ENCODE peak calls at places on chromosome 3, in six cellular contexts. One of them, this sample, is unnamed.

GRCh38 chr3:112847692-112848091 is 1.0 kb upstream of the CD200R1L start:
- DNase-seq in SK-N-SH: no peak
- DNase-seq in HepG2: no peak
- DNase-seq in K562: no peak
- DNase-seq in GM12878: no peak
- DNase-seq in HCT116: no peak
- DNase-seq in this sample: no peak

GRCh38 chr3:126472277-126473006 is 3.2 kb downstream of the ZXDC start:
- DNase-seq in K562: peak
- DNase-seq in HepG2: peak
- DNase-seq in SK-N-SH: no peak
- DNase-seq in HCT116: peak
- DNase-seq in GM12878: peak
- DNase-seq in this sample: no peak

GRCh38 chr3:104273046-104273649 is 1093.6 kb upstream of the ALCAM start:
- DNase-seq in GM12878: no peak
- DNase-seq in SK-N-SH: no peak
- DNase-seq in HepG2: peak
- DNase-seq in HCT116: peak
- DNase-seq in K562: no peak
- DNase-seq in this sample: peak

GRCh38 chr3:89851974-89852621 is 744.7 kb downstream of the EPHA3 start:
- DNase-seq in HepG2: peak
- DNase-seq in GM12878: no peak
- DNase-seq in K562: no peak
- DNase-seq in SK-N-SH: peak
- DNase-seq in HCT116: no peak
- DNase-seq in this sample: no peak

GRCh38 chr3:45760878-45761711 is 35.2 kb downstream of the SLC6A20 start:
- DNase-seq in HCT116: peak
- DNase-seq in SK-N-SH: peak
- DNase-seq in GM12878: peak
- DNase-seq in HepG2: peak
- DNase-seq in K562: peak
- DNase-seq in this sample: peak

GRCh38 chr3:57961177-57961827 is 46.9 kb upstream of the FLNB start:
- DNase-seq in K562: no peak
- DNase-seq in GM12878: no peak
- DNase-seq in HepG2: peak
- DNase-seq in HCT116: no peak
- DNase-seq in SK-N-SH: no peak
- DNase-seq in this sample: no peak

GRCh38 chr3:190739726-190740230 is 122.7 kb downstream of the GMNC start:
- DNase-seq in HepG2: no peak
- DNase-seq in SK-N-SH: no peak
- DNase-seq in K562: no peak
- DNase-seq in HCT116: no peak
- DNase-seq in GM12878: no peak
- DNase-seq in this sample: no peak

GRCh38 chr3:185270262-185270955 is 16.6 kb upstream of the EHHADH start:
- DNase-seq in K562: peak
- DNase-seq in SK-N-SH: peak
- DNase-seq in HepG2: peak
- DNase-seq in GM12878: no peak
- DNase-seq in HCT116: no peak
- DNase-seq in this sample: no peak

GRCh38 chr3:12436514-12437222 is 47.6 kb upstream of the TSEN2 start:
- DNase-seq in SK-N-SH: no peak
- DNase-seq in K562: no peak
- DNase-seq in HCT116: no peak
- DNase-seq in GM12878: no peak
- DNase-seq in HepG2: no peak
- DNase-seq in this sample: no peak

GRCh38 chr3:60501303-60501702 is 749.9 kb downstream of the FHIT start:
- DNase-seq in K562: no peak
- DNase-seq in GM12878: no peak
- DNase-seq in HepG2: no peak
- DNase-seq in HCT116: no peak
- DNase-seq in SK-N-SH: no peak
- DNase-seq in this sample: no peak

GRCh38 chr3:69740103-69741021 is 1.1 kb downstream of the MITF start:
- DNase-seq in K562: peak
- DNase-seq in GM12878: no peak
- DNase-seq in HCT116: no peak
- DNase-seq in SK-N-SH: no peak
- DNase-seq in HepG2: no peak
- DNase-seq in this sample: no peak

GRCh38 chr3:55198554-55198953 is 270.7 kb upstream of the LRTM1 start:
- DNase-seq in K562: no peak
- DNase-seq in GM12878: no peak
- DNase-seq in SK-N-SH: no peak
- DNase-seq in HCT116: no peak
- DNase-seq in HepG2: no peak
- DNase-seq in this sample: no peak

GRCh38 chr3:129485681-129486056 is 42.8 kb upstream of the RHO start:
- DNase-seq in HepG2: no peak
- DNase-seq in SK-N-SH: no peak
- DNase-seq in K562: no peak
- DNase-seq in HCT116: no peak
- DNase-seq in GM12878: no peak
- DNase-seq in this sample: no peak

GRCh38 chr3:57194641-57195040 is 5.1 kb downstream of the HESX1 start:
- DNase-seq in HCT116: no peak
- DNase-seq in HepG2: no peak
- DNase-seq in GM12878: no peak
- DNase-seq in K562: no peak
- DNase-seq in SK-N-SH: peak
- DNase-seq in this sample: no peak

GRCh38 chr3:48294611-48295263 is 38.7 kb downstream of the SPINK8 start:
- DNase-seq in K562: peak
- DNase-seq in HepG2: no peak
- DNase-seq in SK-N-SH: no peak
- DNase-seq in GM12878: no peak
- DNase-seq in HCT116: no peak
- DNase-seq in this sample: no peak

GRCh38 chr3:158420654-158421396 is 150.2 kb upstream of the MLF1 start:
- DNase-seq in SK-N-SH: no peak
- DNase-seq in K562: no peak
- DNase-seq in HepG2: no peak
- DNase-seq in HCT116: no peak
- DNase-seq in GM12878: peak
- DNase-seq in this sample: no peak

GRCh38 chr3:197491923-197492664 is 63.7 kb downstream of the BDH1 start:
- DNase-seq in HCT116: no peak
- DNase-seq in HepG2: peak
- DNase-seq in K562: no peak
- DNase-seq in SK-N-SH: peak
- DNase-seq in GM12878: no peak
- DNase-seq in this sample: no peak

GRCh38 chr3:197493049-197493448 is 62.7 kb downstream of the BDH1 start:
- DNase-seq in K562: no peak
- DNase-seq in HepG2: no peak
- DNase-seq in SK-N-SH: no peak
- DNase-seq in GM12878: no peak
- DNase-seq in HCT116: no peak
- DNase-seq in this sample: no peak

GRCh38 chr3:197490659-197491058 is 65.1 kb downstream of the BDH1 start:
- DNase-seq in HepG2: no peak
- DNase-seq in K562: no peak
- DNase-seq in GM12878: no peak
- DNase-seq in HCT116: no peak
- DNase-seq in SK-N-SH: no peak
- DNase-seq in this sample: no peak

GRCh38 chr3:197490098-197490497 is 65.7 kb downstream of the BDH1 start:
- DNase-seq in SK-N-SH: no peak
- DNase-seq in HCT116: no peak
- DNase-seq in GM12878: no peak
- DNase-seq in HepG2: peak
- DNase-seq in K562: no peak
- DNase-seq in this sample: no peak

DNA sequence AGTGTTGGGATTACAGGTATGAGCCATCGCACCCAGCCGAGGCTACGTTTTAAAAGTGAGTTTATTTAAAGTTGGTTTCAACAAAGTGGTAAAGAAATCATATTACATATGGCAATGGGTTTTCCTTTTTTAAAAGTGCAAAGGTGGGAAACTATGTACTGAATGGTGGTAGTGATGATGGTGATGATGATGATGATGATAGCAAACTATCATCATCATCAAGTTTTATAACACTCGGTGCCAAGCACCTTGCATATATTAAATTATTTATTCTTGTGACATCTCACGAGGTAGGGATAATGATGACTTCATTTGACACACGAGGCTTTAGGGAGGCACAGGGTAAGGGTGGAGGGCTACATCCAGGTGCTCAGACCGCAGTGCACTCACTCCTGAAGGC is 64.3 kb downstream of the BDH1 start:
- DNase-seq in HCT116: no peak
- DNase-seq in K562: no peak
- DNase-seq in GM12878: no peak
- DNase-seq in SK-N-SH: no peak
- DNase-seq in HepG2: no peak
- DNase-seq in this sample: no peak
- TF ChIP-seq POLR2AphosphoS5 in HCT116: no peak
- TF ChIP-seq POLR2AphosphoS5 in K562: no peak
- TF ChIP-seq POLR2AphosphoS5 in GM12878: no peak
- TF ChIP-seq POLR2AphosphoS5 in SK-N-SH: no peak
- TF ChIP-seq POLR2AphosphoS5 in HepG2: no peak
- TF ChIP-seq POLR2AphosphoS5 in this sample: no peak

GRCh38 chr3:50322386-50323091 is at the start of gene HYAL2:
- DNase-seq in HCT116: no peak
- DNase-seq in GM12878: no peak
- DNase-seq in SK-N-SH: no peak
- DNase-seq in HepG2: no peak
- DNase-seq in K562: no peak
- DNase-seq in this sample: no peak
- TF ChIP-seq SIN3A in HCT116: no peak
- TF ChIP-seq SIN3A in GM12878: no peak
- TF ChIP-seq SIN3A in SK-N-SH: no peak
- TF ChIP-seq SIN3A in HepG2: no peak
- TF ChIP-seq SIN3A in K562: no peak
- TF ChIP-seq SIN3A in this sample: no peak

DNA sequence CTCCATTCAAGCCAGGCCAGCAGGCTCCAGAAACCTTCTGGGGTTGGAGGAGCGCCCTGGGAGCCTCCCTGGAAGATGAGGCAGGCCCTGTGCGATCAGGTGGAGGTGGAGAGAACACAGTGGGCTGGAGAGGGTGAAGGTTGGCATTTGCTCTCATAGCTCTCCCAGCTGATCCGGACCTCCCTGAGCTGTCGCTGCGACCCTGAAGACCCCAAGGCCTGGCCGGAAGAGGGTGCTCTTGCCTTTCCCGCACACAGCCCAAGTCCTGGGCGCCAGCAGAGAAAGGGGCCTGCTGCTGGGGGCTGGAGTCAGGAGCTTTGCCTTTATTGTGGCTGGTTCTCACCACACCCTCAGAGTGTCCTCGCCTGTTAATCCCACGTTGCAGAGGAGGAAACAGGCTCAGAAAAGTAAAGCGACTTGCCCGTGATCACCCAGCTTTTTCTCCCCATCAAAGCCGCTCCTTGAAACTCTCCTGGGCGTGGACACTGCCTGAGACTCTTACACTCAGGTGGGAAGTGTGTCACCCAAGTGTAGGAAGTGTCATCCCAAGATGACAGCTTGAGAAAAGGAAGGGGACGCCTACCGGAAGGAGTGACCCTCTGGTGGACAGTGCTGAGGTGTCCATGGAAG is 8.6 kb upstream of the RPL29 start:
- DNase-seq in GM12878: no peak
- DNase-seq in K562: peak
- DNase-seq in SK-N-SH: peak
- DNase-seq in HCT116: no peak
- DNase-seq in HepG2: peak
- DNase-seq in this sample: no peak
- TF ChIP-seq REST in GM12878: no peak
- TF ChIP-seq REST in K562: no peak
- TF ChIP-seq REST in SK-N-SH: no peak
- TF ChIP-seq REST in HCT116: no peak
- TF ChIP-seq REST in HepG2: no peak
- TF ChIP-seq REST in this sample: no peak

GRCh38 chr3:229262-229661 is 32.7 kb downstream of the CHL1 start:
- DNase-seq in HCT116: no peak
- DNase-seq in K562: no peak
- DNase-seq in HepG2: no peak
- DNase-seq in SK-N-SH: no peak
- DNase-seq in GM12878: no peak
- DNase-seq in this sample: no peak
- TF ChIP-seq POLR2AphosphoS5 in HCT116: no peak
- TF ChIP-seq POLR2AphosphoS5 in K562: no peak
- TF ChIP-seq POLR2AphosphoS5 in HepG2: no peak
- TF ChIP-seq POLR2AphosphoS5 in SK-N-SH: no peak
- TF ChIP-seq POLR2AphosphoS5 in GM12878: no peak
- TF ChIP-seq POLR2AphosphoS5 in this sample: no peak

GRCh38 chr3:8840556-8840955 is 71.1 kb upstream of the OXTR start:
- DNase-seq in HepG2: no peak
- DNase-seq in SK-N-SH: no peak
- DNase-seq in HCT116: no peak
- DNase-seq in K562: no peak
- DNase-seq in GM12878: no peak
- DNase-seq in this sample: no peak
- TF ChIP-seq SIN3A in HepG2: no peak
- TF ChIP-seq SIN3A in SK-N-SH: no peak
- TF ChIP-seq SIN3A in HCT116: no peak
- TF ChIP-seq SIN3A in K562: no peak
- TF ChIP-seq SIN3A in GM12878: no peak
- TF ChIP-seq SIN3A in this sample: no peak

GRCh38 chr3:155065537-155065936 is 14.6 kb upstream of the MME start:
- DNase-seq in HCT116: no peak
- DNase-seq in GM12878: no peak
- DNase-seq in SK-N-SH: no peak
- DNase-seq in K562: peak
- DNase-seq in HepG2: no peak
- DNase-seq in this sample: peak
- TF ChIP-seq REST in HCT116: no peak
- TF ChIP-seq REST in GM12878: no peak
- TF ChIP-seq REST in SK-N-SH: no peak
- TF ChIP-seq REST in K562: no peak
- TF ChIP-seq REST in HepG2: no peak
- TF ChIP-seq REST in this sample: no peak

GRCh38 chr3:172655388-172655787 is 55.5 kb downstream of the NCEH1 start:
- DNase-seq in GM12878: no peak
- DNase-seq in HepG2: peak
- DNase-seq in K562: no peak
- DNase-seq in SK-N-SH: no peak
- DNase-seq in HCT116: no peak
- DNase-seq in this sample: no peak
- TF ChIP-seq POLR2AphosphoS5 in GM12878: no peak
- TF ChIP-seq POLR2AphosphoS5 in HepG2: no peak
- TF ChIP-seq POLR2AphosphoS5 in K562: no peak
- TF ChIP-seq POLR2AphosphoS5 in SK-N-SH: no peak
- TF ChIP-seq POLR2AphosphoS5 in HCT116: no peak
- TF ChIP-seq POLR2AphosphoS5 in this sample: no peak

DNA sequence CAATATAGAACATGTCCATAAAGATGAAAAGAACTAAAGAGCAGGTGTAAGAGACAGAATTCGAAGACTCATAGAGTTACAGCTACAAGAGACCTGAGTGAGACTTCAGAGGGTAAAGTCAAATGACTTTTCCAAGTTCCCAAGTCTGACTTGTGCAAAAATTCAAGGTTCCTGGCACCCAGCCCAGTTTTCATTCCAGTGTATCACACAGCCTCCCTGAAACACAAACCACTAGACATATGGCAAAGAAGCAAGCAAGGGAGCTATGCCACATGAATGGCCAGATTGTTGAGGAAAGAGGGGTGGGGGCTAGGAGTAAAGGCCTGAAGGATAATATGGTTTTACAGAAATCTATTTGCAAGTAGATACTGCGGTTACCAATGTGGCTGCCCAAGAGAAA is 301.3 kb downstream of the MECOM start:
- DNase-seq in HCT116: no peak
- DNase-seq in K562: no peak
- DNase-seq in GM12878: no peak
- DNase-seq in SK-N-SH: no peak
- DNase-seq in HepG2: no peak
- DNase-seq in this sample: no peak
- TF ChIP-seq SIN3A in HCT116: no peak
- TF ChIP-seq SIN3A in K562: no peak
- TF ChIP-seq SIN3A in GM12878: no peak
- TF ChIP-seq SIN3A in SK-N-SH: no peak
- TF ChIP-seq SIN3A in HepG2: no peak
- TF ChIP-seq SIN3A in this sample: no peak

This sample was measured in Panc1.